ENCODE peak calls at places on chromosomes 13 and 19, in ten cellular contexts. One of them, this sample, is unnamed. For H3K36me3, the result is how much of the 10 kb centered on the place peaks cover.

GRCh38 chr19:5695649-5696195 is 5.6 kb downstream of the RPL36 start:
- DNase-seq in esophagus squamous epithelium: no peak
- DNase-seq in left ventricle myocardium inferior: no peak
- DNase-seq in left lung: peak
- DNase-seq in stomach: no peak
- DNase-seq in heart right ventricle: no peak
- DNase-seq in IMR-90: no peak
- DNase-seq in endodermal cell: peak
- DNase-seq in OCI-LY7: no peak
- DNase-seq in mucosa of descending colon: no peak
- DNase-seq in this sample: no peak

GRCh38 chr19:42420055-42420544 is 7.1 kb downstream of the LIPE start:
- DNase-seq in mucosa of descending colon: peak
- DNase-seq in left ventricle myocardium inferior: no peak
- DNase-seq in IMR-90: peak
- DNase-seq in OCI-LY7: peak
- DNase-seq in stomach: peak
- DNase-seq in left lung: peak
- DNase-seq in heart right ventricle: peak
- DNase-seq in endodermal cell: peak
- DNase-seq in esophagus squamous epithelium: no peak
- DNase-seq in this sample: no peak

GRCh38 chr13:107842562-107843180 is 372.7 kb downstream of the LIG4 start:
- DNase-seq in esophagus squamous epithelium: no peak
- DNase-seq in endodermal cell: no peak
- DNase-seq in OCI-LY7: no peak
- DNase-seq in mucosa of descending colon: no peak
- DNase-seq in heart right ventricle: no peak
- DNase-seq in IMR-90: peak
- DNase-seq in left ventricle myocardium inferior: no peak
- DNase-seq in left lung: no peak
- DNase-seq in stomach: no peak
- DNase-seq in this sample: no peak

GRCh38 chr19:44710483-44710882 is 11.5 kb downstream of the CEACAM16 start:
- DNase-seq in left ventricle myocardium inferior: no peak
- DNase-seq in mucosa of descending colon: no peak
- DNase-seq in endodermal cell: no peak
- DNase-seq in left lung: no peak
- DNase-seq in IMR-90: no peak
- DNase-seq in OCI-LY7: no peak
- DNase-seq in stomach: no peak
- DNase-seq in heart right ventricle: no peak
- DNase-seq in esophagus squamous epithelium: no peak
- DNase-seq in this sample: no peak

GRCh38 chr13:28181413-28181812 is 43.1 kb downstream of the PAN3 start:
- DNase-seq in OCI-LY7: no peak
- DNase-seq in left ventricle myocardium inferior: no peak
- DNase-seq in stomach: no peak
- DNase-seq in endodermal cell: no peak
- DNase-seq in left lung: no peak
- DNase-seq in mucosa of descending colon: no peak
- DNase-seq in esophagus squamous epithelium: no peak
- DNase-seq in IMR-90: peak
- DNase-seq in heart right ventricle: no peak
- DNase-seq in this sample: no peak

GRCh38 chr13:113849981-113850721 is 13.7 kb downstream of the GAS6 start:
- DNase-seq in left lung: no peak
- DNase-seq in heart right ventricle: no peak
- DNase-seq in IMR-90: no peak
- DNase-seq in stomach: no peak
- DNase-seq in esophagus squamous epithelium: no peak
- DNase-seq in endodermal cell: peak
- DNase-seq in OCI-LY7: no peak
- DNase-seq in mucosa of descending colon: no peak
- DNase-seq in left ventricle myocardium inferior: no peak
- DNase-seq in this sample: peak

GRCh38 chr19:47813304-47813994 is 8.3 kb upstream of the CRX start:
- DNase-seq in mucosa of descending colon: peak
- DNase-seq in left lung: peak
- DNase-seq in stomach: peak
- DNase-seq in IMR-90: peak
- DNase-seq in endodermal cell: peak
- DNase-seq in heart right ventricle: peak
- DNase-seq in left ventricle myocardium inferior: peak
- DNase-seq in esophagus squamous epithelium: no peak
- DNase-seq in OCI-LY7: peak
- DNase-seq in this sample: peak

GRCh38 chr13:20729633-20730585 is 26.4 kb downstream of the IL17D start:
- DNase-seq in left lung: no peak
- DNase-seq in endodermal cell: no peak
- DNase-seq in left ventricle myocardium inferior: no peak
- DNase-seq in mucosa of descending colon: no peak
- DNase-seq in stomach: no peak
- DNase-seq in esophagus squamous epithelium: no peak
- DNase-seq in heart right ventricle: no peak
- DNase-seq in IMR-90: no peak
- DNase-seq in OCI-LY7: no peak
- DNase-seq in this sample: no peak

DNA sequence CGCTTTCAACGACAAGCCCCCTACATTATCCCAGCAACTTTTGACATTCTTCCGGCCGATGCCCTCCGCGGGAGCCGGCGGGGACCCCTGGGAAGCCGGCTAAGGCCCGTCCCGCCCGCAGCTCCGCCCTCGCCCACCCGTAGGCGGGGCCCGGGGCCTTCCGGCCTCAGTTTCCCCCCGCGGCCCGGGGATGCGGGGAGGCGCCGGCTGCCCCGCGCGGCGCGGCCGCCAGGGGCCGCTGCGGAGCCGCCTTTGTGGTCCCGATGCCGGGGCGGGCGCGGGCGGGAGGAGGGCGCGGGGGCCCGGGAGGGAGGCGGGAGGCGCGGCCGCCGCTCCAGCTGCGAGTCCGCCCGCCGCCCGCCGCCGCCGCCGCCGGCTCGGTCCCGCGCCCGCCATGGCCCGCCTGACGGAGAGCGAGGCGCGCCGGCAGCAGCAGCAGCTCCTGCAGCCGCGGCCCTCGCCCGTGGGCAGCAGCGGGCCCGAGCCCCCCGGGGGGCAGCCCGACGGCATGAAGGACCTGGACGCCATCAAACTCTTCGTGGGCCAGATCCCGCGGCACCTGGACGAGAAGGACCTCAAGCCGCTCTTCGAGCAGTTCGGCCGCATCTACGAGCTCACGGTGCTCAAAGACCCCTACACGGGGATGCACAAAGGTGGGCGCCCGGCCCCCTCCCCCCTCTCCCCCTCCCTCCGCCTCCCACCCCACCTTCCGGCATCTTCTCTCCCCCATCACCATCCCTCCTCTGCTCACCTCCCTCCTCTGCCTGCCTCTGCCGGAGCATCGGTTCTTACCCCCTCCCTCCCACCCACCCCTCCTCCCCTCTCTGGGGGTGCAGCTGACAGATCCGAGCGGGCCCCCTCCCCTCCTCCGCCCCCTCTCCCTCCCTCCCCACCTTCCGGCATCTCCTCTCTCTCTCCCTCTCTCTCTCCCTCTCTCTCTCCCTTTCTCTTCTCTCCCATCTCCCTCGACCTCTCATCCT is at the start of gene CELF5:
- DNase-seq in IMR-90: no peak
- DNase-seq in esophagus squamous epithelium: no peak
- DNase-seq in OCI-LY7: peak
- DNase-seq in left ventricle myocardium inferior: peak
- DNase-seq in heart right ventricle: peak
- DNase-seq in mucosa of descending colon: peak
- DNase-seq in endodermal cell: peak
- DNase-seq in left lung: peak
- DNase-seq in stomach: peak
- DNase-seq in this sample: no peak
- TF ChIP-seq CTCF in IMR-90: peak
- TF ChIP-seq CTCF in esophagus squamous epithelium: peak
- TF ChIP-seq CTCF in OCI-LY7: peak
- TF ChIP-seq CTCF in left ventricle myocardium inferior: peak
- TF ChIP-seq CTCF in heart right ventricle: peak
- TF ChIP-seq CTCF in mucosa of descending colon: peak
- TF ChIP-seq CTCF in endodermal cell: peak
- TF ChIP-seq CTCF in left lung: peak
- TF ChIP-seq CTCF in stomach: no peak
- TF ChIP-seq CTCF in this sample: no peak

DNA sequence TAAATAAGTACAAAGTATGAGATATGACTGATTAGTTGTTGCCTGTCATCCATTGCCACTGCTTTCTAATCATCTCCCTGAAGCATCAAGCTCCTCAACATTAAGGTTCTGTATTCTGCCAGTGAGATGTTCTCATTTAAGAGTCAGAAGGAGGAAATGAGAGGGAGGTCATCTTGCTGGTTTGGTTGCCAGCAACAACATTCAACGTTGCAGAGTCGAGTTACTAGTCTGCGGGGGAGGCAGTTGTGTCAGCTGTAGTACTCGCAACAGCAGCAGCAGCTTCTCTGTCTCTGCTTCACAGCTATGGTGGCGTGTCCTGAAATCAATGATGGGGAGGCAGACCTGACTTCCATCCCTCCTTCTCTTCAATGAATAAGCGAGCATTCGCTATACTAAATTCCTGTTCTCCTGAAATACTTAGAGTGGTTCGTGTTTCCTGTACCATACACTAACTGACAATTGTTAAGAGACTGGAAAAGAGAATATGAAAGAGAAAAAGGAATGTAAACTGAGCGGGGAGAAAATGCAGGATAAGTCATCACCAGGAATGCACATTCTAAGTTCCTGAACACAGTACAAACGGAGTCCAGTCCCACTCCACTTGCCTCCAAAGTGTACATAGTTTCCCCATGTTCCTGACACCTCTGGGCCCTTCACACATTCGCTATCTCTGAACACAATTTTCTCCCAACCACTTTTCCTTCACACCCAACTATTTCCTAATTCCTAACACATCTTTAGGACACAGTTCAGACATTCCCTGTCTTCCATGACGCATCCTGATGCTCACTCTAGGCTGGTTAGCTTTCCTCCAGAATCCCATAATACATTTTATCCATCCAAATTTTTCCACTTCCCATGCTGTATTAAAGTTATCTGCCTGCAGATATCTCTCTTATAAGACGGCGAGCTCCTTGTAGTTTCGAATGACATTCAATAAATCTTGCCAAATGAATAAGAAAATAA is 263.0 kb downstream of the KLF12 start:
- DNase-seq in stomach: no peak
- DNase-seq in esophagus squamous epithelium: no peak
- DNase-seq in left ventricle myocardium inferior: no peak
- DNase-seq in OCI-LY7: no peak
- DNase-seq in IMR-90: peak
- DNase-seq in left lung: no peak
- DNase-seq in mucosa of descending colon: no peak
- DNase-seq in endodermal cell: peak
- DNase-seq in heart right ventricle: no peak
- DNase-seq in this sample: no peak
- H3K4me3 ChIP-seq in stomach: no peak
- H3K4me3 ChIP-seq in esophagus squamous epithelium: no peak
- H3K4me3 ChIP-seq in left ventricle myocardium inferior: no peak
- H3K4me3 ChIP-seq in OCI-LY7: no peak
- H3K4me3 ChIP-seq in IMR-90: peak
- H3K4me3 ChIP-seq in left lung: no peak
- H3K4me3 ChIP-seq in mucosa of descending colon: no peak
- H3K4me3 ChIP-seq in endodermal cell: no peak
- H3K4me3 ChIP-seq in heart right ventricle: no peak
- H3K4me3 ChIP-seq in this sample: no peak

DNA sequence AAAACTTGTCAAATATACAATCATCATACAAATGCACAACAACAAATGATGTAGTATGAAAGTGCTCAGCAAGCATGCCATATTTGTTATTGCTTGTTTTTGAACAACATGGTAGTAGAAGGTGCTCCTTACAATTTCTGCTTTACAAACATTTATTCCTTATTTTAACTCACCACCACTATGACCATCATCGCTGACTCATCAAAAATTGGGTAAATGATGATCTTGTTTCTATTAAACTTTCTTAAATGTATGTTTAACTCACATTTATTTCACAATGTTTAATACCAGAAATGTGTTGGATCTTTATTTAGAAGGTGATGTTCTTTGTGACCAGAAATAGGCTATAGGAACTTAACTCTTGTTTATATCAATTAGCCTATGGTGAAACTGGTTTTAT is 45.5 kb downstream of the KCNRG start:
- DNase-seq in stomach: no peak
- DNase-seq in IMR-90: no peak
- DNase-seq in OCI-LY7: no peak
- DNase-seq in heart right ventricle: no peak
- DNase-seq in esophagus squamous epithelium: no peak
- DNase-seq in left ventricle myocardium inferior: no peak
- DNase-seq in endodermal cell: no peak
- DNase-seq in left lung: no peak
- DNase-seq in mucosa of descending colon: no peak
- DNase-seq in this sample: no peak
- H3K36me3 ChIP-seq in stomach: under half
- H3K36me3 ChIP-seq in IMR-90: under half
- H3K36me3 ChIP-seq in OCI-LY7: half or more
- H3K36me3 ChIP-seq in heart right ventricle: under half
- H3K36me3 ChIP-seq in esophagus squamous epithelium: under half
- H3K36me3 ChIP-seq in left ventricle myocardium inferior: under half
- H3K36me3 ChIP-seq in endodermal cell: half or more
- H3K36me3 ChIP-seq in left lung: under half
- H3K36me3 ChIP-seq in mucosa of descending colon: under half
- H3K36me3 ChIP-seq in this sample: under half

GRCh38 chr19:35644206-35644986 is 2.9 kb downstream of the ETV2 start:
- DNase-seq in left lung: peak
- DNase-seq in left ventricle myocardium inferior: peak
- DNase-seq in heart right ventricle: peak
- DNase-seq in IMR-90: peak
- DNase-seq in stomach: peak
- DNase-seq in mucosa of descending colon: peak
- DNase-seq in esophagus squamous epithelium: peak
- DNase-seq in OCI-LY7: peak
- DNase-seq in endodermal cell: peak
- DNase-seq in this sample: peak
- TF ChIP-seq CTCF in left lung: no peak
- TF ChIP-seq CTCF in left ventricle myocardium inferior: no peak
- TF ChIP-seq CTCF in heart right ventricle: no peak
- TF ChIP-seq CTCF in IMR-90: no peak
- TF ChIP-seq CTCF in stomach: no peak
- TF ChIP-seq CTCF in mucosa of descending colon: no peak
- TF ChIP-seq CTCF in esophagus squamous epithelium: no peak
- TF ChIP-seq CTCF in OCI-LY7: no peak
- TF ChIP-seq CTCF in endodermal cell: no peak
- TF ChIP-seq CTCF in this sample: no peak

DNA sequence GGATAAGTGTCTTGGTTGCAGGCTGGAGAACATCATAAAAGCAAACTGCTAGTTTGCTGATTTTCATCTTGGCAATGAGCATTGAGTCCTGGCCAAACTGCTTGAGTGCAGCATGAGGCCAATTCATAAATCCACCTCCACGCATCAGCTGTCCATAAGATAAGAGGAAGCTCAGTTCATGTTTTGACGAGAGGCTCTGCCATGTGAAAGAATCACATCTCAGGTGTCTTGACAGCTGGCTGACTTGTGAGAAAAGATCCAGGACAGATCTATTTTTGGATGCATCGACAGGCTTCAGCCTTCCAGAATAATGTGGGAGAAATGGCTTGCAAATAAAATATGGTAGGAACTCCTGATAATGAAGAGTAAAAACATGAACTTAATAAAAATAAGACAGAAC is 5.4 kb upstream of the ZNF682 start:
- DNase-seq in heart right ventricle: no peak
- DNase-seq in left lung: no peak
- DNase-seq in OCI-LY7: no peak
- DNase-seq in endodermal cell: no peak
- DNase-seq in mucosa of descending colon: no peak
- DNase-seq in stomach: no peak
- DNase-seq in esophagus squamous epithelium: no peak
- DNase-seq in left ventricle myocardium inferior: no peak
- DNase-seq in IMR-90: no peak
- DNase-seq in this sample: no peak
- H3K4me3 ChIP-seq in heart right ventricle: no peak
- H3K4me3 ChIP-seq in left lung: no peak
- H3K4me3 ChIP-seq in OCI-LY7: no peak
- H3K4me3 ChIP-seq in endodermal cell: no peak
- H3K4me3 ChIP-seq in mucosa of descending colon: no peak
- H3K4me3 ChIP-seq in stomach: no peak
- H3K4me3 ChIP-seq in esophagus squamous epithelium: no peak
- H3K4me3 ChIP-seq in left ventricle myocardium inferior: no peak
- H3K4me3 ChIP-seq in IMR-90: no peak
- H3K4me3 ChIP-seq in this sample: no peak

This sample was measured in ascending aorta.